ENCODE peak calls at places on chromosomes 13 and 19, in five cellular contexts. L is NCI-H1105 treated with DMSO at 0.1 percent for 48 hours; P is fibroblast of lung; Y is RPMI7951; J is activated CD4-positive, alpha-beta T cell treated with anti-CD3 and anti-CD28 coated beads for 24 hours. E is an unnamed sample.
A peak's percentile ranks its signal among the peaks of the same experiment; 100 is the strongest.

GRCh38 chr13:87280139-87280538 is 391.0 kb upstream of the SLITRK5 start:
- DNase-seq in L (no peak), P (no peak), Y (no peak), J (no peak), E (no peak)

GRCh38 chr19:27777726-27778125 is 1435.2 kb downstream of the UQCRFS1 start:
- DNase-seq in L (no peak), P (no peak), Y (no peak), J (no peak), E (no peak)

GRCh38 chr19:57850553-57851017 is 926 bp downstream of the ZNF587 start:
- DNase-seq in L (peak; percentile 29), P (peak; percentile 82), Y (peak; percentile 57), J (no peak), E (no peak)

GRCh38 chr19:15048885-15049541 is at the start of gene CASP14:
- DNase-seq in L (no peak), P (no peak), Y (peak; percentile 13), J (no peak), E (no peak)

GRCh38 chr13:113981611-113982295 is 7.9 kb upstream of the C13orf46 start:
- DNase-seq in L (no peak), P (no peak), Y (no peak), J (no peak), E (no peak)

GRCh38 chr13:109567315-109567714 is 219.1 kb downstream of the IRS2 start:
- DNase-seq in L (no peak), P (no peak), Y (no peak), J (no peak), E (no peak)

GRCh38 chr19:1045247-1045603 is 5.3 kb downstream of the ABCA7 start:
- DNase-seq in L (no peak), P (no peak), Y (no peak), J (no peak), E (no peak)

GRCh38 chr19:30645946-30646577 is 273.9 kb downstream of the ZNF536 start:
- DNase-seq in L (no peak), P (no peak), Y (no peak), J (no peak), E (no peak)

GRCh38 chr19:11435833-11436313 is 438 bp downstream of the PRKCSH start:
- DNase-seq in L (no peak), P (peak; percentile 31), Y (peak; percentile 28), J (no peak), E (no peak)

GRCh38 chr19:43308244-43308815 is 39.0 kb upstream of the PSG9 start:
- DNase-seq in L (no peak), P (no peak), Y (no peak), J (no peak), E (no peak)

GRCh38 chr13:71408416-71408815 is 458.6 kb downstream of the DACH1 start:
- DNase-seq in L (no peak), P (no peak), Y (no peak), J (no peak), E (no peak)

GRCh38 chr13:109569938-109570711 is 216.3 kb downstream of the IRS2 start:
- DNase-seq in L (no peak), P (no peak), Y (no peak), J (no peak), E (no peak)

GRCh38 chr19:49590971-49591730 is at the start of gene PRR12:
- DNase-seq in L (peak; percentile 68), P (peak; percentile 63), Y (peak; percentile 83), J (peak; percentile 61), E (no peak)

GRCh38 chr19:23070353-23070781 is 46.5 kb upstream of the ZNF730 start:
- DNase-seq in L (no peak), P (peak; percentile 17), Y (peak; percentile 64), J (no peak), E (peak; percentile 29)

GRCh38 chr19:44573647-44574046 is 39.7 kb upstream of the IGSF23 start:
- DNase-seq in L (no peak), P (no peak), Y (no peak), J (no peak), E (no peak)

GRCh38 chr19:41862445-41862986 is 2.5 kb downstream of the RPS19 start:
- DNase-seq in L (no peak), P (no peak), Y (no peak), J (no peak), E (no peak)

GRCh38 chr19:19032420-19033175 is 719 bp downstream of the SUGP2 start:
- DNase-seq in L (peak; percentile 79), P (peak; percentile 95), Y (peak; percentile 98), J (peak; percentile 76), E (peak; percentile 87)